ENCODE peak calls at places on chromosomes 1 and 21, in six cellular contexts. U is bronchial epithelial cell, B is fibroblast of pulmonary artery, D is spleen, V is cardiac muscle cell, A is right lobe of liver. R is an unnamed sample.

GRCh38 chr1:114352797-114353196 is 158.2 kb downstream of the TRIM33 start:
- DNase-seq in U (no peak), B (peak), D (no peak), V (peak), A (no peak), R (no peak)

GRCh38 chr1:27122652-27123051 is 32.3 kb downstream of the SLC9A1 start:
- DNase-seq in U (peak), B (peak), D (no peak), V (peak), A (no peak), R (peak)

GRCh38 chr1:182330303-182330702 is 61.3 kb downstream of the GLUL start:
- DNase-seq in U (peak), B (no peak), D (no peak), V (peak), A (no peak), R (peak)

GRCh38 chr1:73104749-73105148 is 822.4 kb upstream of the NEGR1 start:
- DNase-seq in U (no peak), B (no peak), D (peak), V (no peak), A (no peak), R (no peak)

GRCh38 chr1:70353641-70354331 is 736 bp downstream of the ANKRD13C start:
- DNase-seq in U (peak), B (peak), D (peak), V (peak), A (no peak), R (peak)

GRCh38 chr1:176205322-176205914 is 1.7 kb downstream of the COP1 start:
- DNase-seq in U (peak), B (peak), D (no peak), V (no peak), A (no peak), R (peak)

GRCh38 chr21:43810505-43811261 is 21.3 kb downstream of the RRP1 start:
- DNase-seq in U (peak), B (peak), D (peak), V (peak), A (peak), R (peak)

GRCh38 chr1:60972841-60973364 is 109.5 kb upstream of the NFIA start:
- DNase-seq in U (peak), B (peak), D (no peak), V (peak), A (no peak), R (peak)

GRCh38 chr1:7341145-7341900 is 429.8 kb upstream of the VAMP3 start:
- DNase-seq in U (no peak), B (peak), D (no peak), V (peak), A (no peak), R (no peak)

GRCh38 chr1:220834155-220834870 is 44.9 kb upstream of the HLX start:
- DNase-seq in U (no peak), B (no peak), D (no peak), V (no peak), A (no peak), R (no peak)

GRCh38 chr1:231421616-231421970 is 494 bp downstream of the EGLN1 start:
- DNase-seq in U (no peak), B (peak), D (no peak), V (peak), A (no peak), R (peak)

GRCh38 chr1:6967431-6968079 is 182.3 kb downstream of the CAMTA1 start:
- DNase-seq in U (no peak), B (no peak), D (peak), V (no peak), A (no peak), R (no peak)

GRCh38 chr1:176227579-176227978 is 20.5 kb upstream of the COP1 start:
- DNase-seq in U (no peak), B (no peak), D (no peak), V (no peak), A (no peak), R (no peak)

GRCh38 chr1:197671140-197671539 is 104.1 kb downstream of the DENND1B start:
- DNase-seq in U (no peak), B (no peak), D (no peak), V (no peak), A (no peak), R (no peak)

GRCh38 chr1:17403081-17403480 is 31.1 kb downstream of the PADI6 start:
- DNase-seq in U (peak), B (no peak), D (no peak), V (no peak), A (no peak), R (peak)

GRCh38 chr1:154416496-154417337 is 11.6 kb downstream of the IL6R start:
- DNase-seq in U (no peak), B (no peak), D (no peak), V (no peak), A (no peak), R (no peak)

GRCh38 chr1:8472668-8473067 is 154.8 kb downstream of the SLC45A1 start:
- DNase-seq in U (no peak), B (no peak), D (no peak), V (no peak), A (no peak), R (no peak)

GRCh38 chr1:90607736-90608135 is 109.4 kb downstream of the BARHL2 start:
- DNase-seq in U (no peak), B (no peak), D (no peak), V (no peak), A (no peak), R (no peak)

GRCh38 chr1:31787786-31788137 is 23.6 kb upstream of the ADGRB2 start:
- DNase-seq in U (no peak), B (no peak), D (no peak), V (no peak), A (no peak), R (no peak)

GRCh38 chr21:41641821-41642368 is 125.0 kb downstream of the RIPK4 start:
- DNase-seq in U (peak), B (peak), D (no peak), V (peak), A (no peak), R (peak)

GRCh38 chr21:42565886-42566523 is 52.4 kb downstream of the SLC37A1 start:
- DNase-seq in U (no peak), B (no peak), D (peak), V (no peak), A (peak), R (no peak)

GRCh38 chr1:62688687-62689085 is 500 bp upstream of the DOCK7 start:
- DNase-seq in U (peak), B (peak), D (no peak), V (peak), A (no peak), R (no peak)

GRCh38 chr1:46171351-46171750 is 3.5 kb upstream of the TSPAN1 start:
- DNase-seq in U (no peak), B (no peak), D (no peak), V (no peak), A (no peak), R (peak)

GRCh38 chr21:34284613-34285160 is 79.1 kb upstream of the KCNE2 start:
- DNase-seq in U (no peak), B (no peak), D (no peak), V (no peak), A (no peak), R (no peak)

GRCh38 chr1:39890267-39890666 is 7.0 kb upstream of the TRIT1 start:
- DNase-seq in U (no peak), B (no peak), D (no peak), V (no peak), A (no peak), R (no peak)

DNA sequence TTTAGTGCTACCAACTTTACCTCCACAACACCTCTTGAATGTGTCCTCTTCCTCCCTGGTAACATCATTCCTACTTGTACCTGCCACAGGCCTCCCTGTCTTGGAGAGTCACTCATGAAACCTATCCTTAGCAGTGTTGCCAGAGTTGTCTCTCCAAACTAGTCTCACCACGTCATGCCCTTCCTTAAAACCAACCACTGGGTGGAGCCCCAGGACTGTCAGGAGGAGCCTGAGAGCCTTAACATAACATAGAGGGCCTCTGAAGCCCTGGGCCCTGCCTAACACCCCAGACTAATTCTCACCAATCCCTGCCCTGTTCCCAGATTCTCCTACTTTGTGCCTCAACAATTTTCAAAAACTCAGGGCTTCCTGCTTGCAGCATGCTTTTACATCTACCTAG is 65.3 kb downstream of the ZNF697 start:
- DNase-seq in U (peak), B (peak), D (no peak), V (peak), A (peak), R (peak)
- TF ChIP-seq CTCF in U (peak), B (peak), D (peak), V (peak), A (peak), R (peak)

GRCh38 chr1:212677573-212677972 is 22.1 kb downstream of the BATF3 start:
- DNase-seq in U (no peak), B (no peak), D (no peak), V (no peak), A (no peak), R (no peak)

GRCh38 chr1:212684076-212684475 is 15.6 kb downstream of the BATF3 start:
- DNase-seq in U (no peak), B (no peak), D (no peak), V (no peak), A (no peak), R (no peak)

GRCh38 chr1:212683357-212683722 is 16.3 kb downstream of the BATF3 start:
- DNase-seq in U (no peak), B (no peak), D (peak), V (no peak), A (no peak), R (no peak)

GRCh38 chr1:212678456-212679410 is 20.9 kb downstream of the BATF3 start:
- DNase-seq in U (no peak), B (no peak), D (no peak), V (no peak), A (no peak), R (no peak)

GRCh38 chr1:212680691-212681090 is 18.9 kb downstream of the BATF3 start:
- DNase-seq in U (no peak), B (no peak), D (no peak), V (no peak), A (no peak), R (no peak)
- TF ChIP-seq CTCF in U (no peak), B (no peak), D (no peak), V (no peak), A (no peak), R (no peak)

DNA sequence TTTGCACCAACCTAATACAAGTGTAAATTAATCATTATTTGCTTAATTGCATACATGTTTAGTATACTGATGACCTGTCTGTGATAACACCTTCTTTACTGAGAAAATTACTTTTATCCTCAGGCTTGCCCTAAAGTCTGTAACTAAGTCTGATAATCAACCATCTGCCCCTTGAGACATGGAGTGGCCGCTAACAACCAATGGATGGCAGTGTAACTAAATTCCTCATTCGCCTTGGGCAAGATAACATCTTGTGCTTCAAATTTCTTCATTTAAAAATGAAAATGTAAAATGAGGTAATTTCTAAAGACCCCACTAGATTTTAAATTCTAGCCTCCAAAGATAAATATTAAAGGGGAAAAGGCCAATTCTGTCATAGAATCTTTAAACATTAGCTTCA is 85.1 kb downstream of the ENAH start:
- DNase-seq in U (peak), B (no peak), D (no peak), V (peak), A (no peak), R (peak)
- TF ChIP-seq CTCF in U (no peak), B (no peak), D (no peak), V (peak), A (peak), R (peak)

DNA sequence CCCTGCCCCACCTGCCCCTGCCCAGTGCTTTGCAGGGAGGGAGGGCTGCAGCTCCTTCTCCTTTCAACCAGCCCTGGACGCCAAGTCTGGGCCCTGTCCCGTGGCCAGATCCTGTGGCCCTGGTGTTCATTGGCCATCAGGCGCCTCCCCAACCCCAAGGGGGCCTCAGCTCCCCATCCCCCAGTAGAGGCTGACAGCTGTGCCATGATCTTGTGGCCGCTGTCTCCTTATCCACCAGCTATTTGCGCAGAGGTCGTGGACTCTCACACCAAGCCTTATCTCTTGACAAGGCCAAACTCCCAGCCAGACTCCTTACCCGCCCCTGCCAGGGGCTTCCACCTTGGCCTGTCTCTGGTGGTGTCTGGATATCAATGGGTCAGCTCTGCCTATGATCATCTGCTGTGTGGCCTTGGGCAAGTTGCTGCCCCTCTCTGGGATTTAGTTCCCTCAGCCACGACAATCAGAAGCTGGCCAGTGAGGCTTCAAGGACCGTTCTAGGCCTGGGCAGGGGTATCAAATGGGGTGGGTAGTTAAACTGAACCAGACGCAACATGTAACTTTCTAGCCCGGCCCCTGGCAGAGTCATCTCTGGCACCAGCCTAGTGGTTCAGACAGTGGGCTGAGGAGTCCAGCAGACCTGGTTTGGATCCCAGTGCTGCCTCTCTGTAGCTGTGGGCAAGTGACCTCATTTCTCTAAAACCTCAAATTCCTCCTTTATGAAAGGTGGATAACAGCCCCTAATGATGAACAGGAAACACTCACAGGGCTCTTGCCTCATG is 3.3 kb upstream of the COL8A2 start:
- DNase-seq in U (no peak), B (no peak), D (no peak), V (peak), A (no peak), R (no peak)
- TF ChIP-seq CTCF in U (no peak), B (no peak), D (no peak), V (no peak), A (no peak), R (no peak)

GRCh38 chr1:225748479-225748878 is 29.1 kb upstream of the SRP9 start:
- DNase-seq in U (no peak), B (no peak), D (no peak), V (no peak), A (no peak), R (no peak)

GRCh38 chr1:225747566-225747965 is 30.1 kb upstream of the SRP9 start:
- DNase-seq in U (no peak), B (no peak), D (no peak), V (no peak), A (no peak), R (peak)

GRCh38 chr1:225745231-225745630 is 32.4 kb upstream of the SRP9 start:
- DNase-seq in U (no peak), B (no peak), D (no peak), V (no peak), A (no peak), R (no peak)

GRCh38 chr1:225744745-225745144 is 32.9 kb upstream of the SRP9 start:
- DNase-seq in U (no peak), B (no peak), D (no peak), V (no peak), A (no peak), R (no peak)

GRCh38 chr1:225746361-225747179 is 31.1 kb upstream of the SRP9 start:
- DNase-seq in U (peak), B (peak), D (no peak), V (peak), A (peak), R (peak)
- TF ChIP-seq CTCF in U (peak), B (no peak), D (no peak), V (peak), A (no peak), R (no peak)

DNA sequence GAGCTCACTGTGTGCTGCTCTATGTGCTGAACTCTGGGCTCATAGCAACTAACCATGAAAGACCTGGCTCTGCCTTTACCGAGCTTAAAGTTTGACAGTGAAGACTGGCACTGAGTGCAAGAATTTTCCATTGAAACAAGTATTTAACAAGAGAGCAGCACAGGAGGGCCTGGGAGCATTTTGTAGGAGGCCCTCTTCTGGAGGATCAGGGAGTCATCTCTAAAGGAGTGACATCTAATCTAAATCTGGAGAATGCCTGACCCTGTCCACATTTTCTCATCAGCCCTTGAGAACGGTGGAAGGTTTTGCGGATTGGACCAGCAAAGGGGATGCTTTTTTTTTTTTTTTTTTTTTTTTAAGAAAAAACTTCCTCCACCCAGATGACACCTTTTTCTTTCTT is 150.8 kb downstream of the ROR1 start:
- DNase-seq in U (no peak), B (no peak), D (no peak), V (no peak), A (no peak), R (no peak)
- TF ChIP-seq CTCF in U (no peak), B (no peak), D (no peak), V (no peak), A (no peak), R (no peak)

GRCh38 chr1:109789771-109790170 is 26.0 kb upstream of the EPS8L3 start:
- DNase-seq in U (no peak), B (no peak), D (no peak), V (no peak), A (peak), R (no peak)

GRCh38 chr1:109792056-109792831 is 28.5 kb upstream of the EPS8L3 start:
- DNase-seq in U (peak), B (peak), D (no peak), V (peak), A (peak), R (peak)

GRCh38 chr1:109790329-109790728 is 26.6 kb upstream of the EPS8L3 start:
- DNase-seq in U (no peak), B (no peak), D (no peak), V (no peak), A (no peak), R (no peak)

GRCh38 chr1:109791495-109792040 is 27.8 kb upstream of the EPS8L3 start:
- DNase-seq in U (no peak), B (no peak), D (no peak), V (no peak), A (peak), R (no peak)

DNA sequence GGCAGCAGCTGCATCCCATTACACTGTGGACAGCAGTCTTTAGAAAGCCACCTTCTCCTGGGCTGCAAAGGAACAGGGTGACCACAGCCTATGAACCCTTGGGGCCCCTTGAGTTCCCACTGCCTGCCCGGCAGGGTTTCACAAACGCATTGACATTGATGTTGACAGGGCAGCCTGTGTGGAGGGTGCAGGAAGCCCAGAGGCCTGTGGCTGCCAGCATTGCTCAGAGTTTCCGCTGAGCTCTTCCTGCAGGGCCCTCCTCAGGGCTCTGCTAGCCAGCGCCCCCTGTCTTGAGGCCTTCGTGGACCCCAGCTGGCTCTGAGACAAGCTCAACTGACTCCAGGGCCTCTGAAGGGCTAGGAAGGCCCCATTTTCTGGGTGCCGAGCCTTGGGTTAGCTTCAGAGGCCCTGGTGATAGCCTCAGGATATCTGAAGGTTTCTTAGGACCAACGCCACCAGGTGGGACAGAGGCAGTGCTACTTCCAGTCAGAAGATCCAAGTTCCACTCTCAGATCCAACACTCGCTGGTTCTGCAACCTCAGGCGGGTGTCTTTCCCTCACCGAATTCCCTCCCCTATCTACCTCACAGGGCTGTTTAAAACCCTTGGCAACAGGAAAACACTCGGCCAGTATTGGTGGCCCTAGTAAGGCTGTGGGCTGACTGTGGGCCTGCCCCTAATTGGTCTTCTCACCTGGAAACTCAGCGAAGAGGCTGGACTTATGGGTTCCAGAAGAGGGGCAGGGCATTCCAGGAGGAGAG is 27.2 kb upstream of the EPS8L3 start:
- DNase-seq in U (no peak), B (peak), D (peak), V (peak), A (peak), R (no peak)
- TF ChIP-seq CTCF in U (no peak), B (peak), D (peak), V (peak), A (peak), R (no peak)

GRCh38 chr1:86146566-86146965 is 10.0 kb downstream of the COL24A1 start:
- DNase-seq in U (no peak), B (no peak), D (no peak), V (no peak), A (no peak), R (no peak)
- TF ChIP-seq CTCF in U (no peak), B (peak), D (no peak), V (peak), A (no peak), R (no peak)

GRCh38 chr1:159591981-159592380 is 4.4 kb downstream of the APCS start:
- DNase-seq in U (no peak), B (no peak), D (no peak), V (no peak), A (no peak), R (no peak)

GRCh38 chr1:159584536-159584935 is 3.1 kb upstream of the APCS start:
- DNase-seq in U (no peak), B (no peak), D (no peak), V (no peak), A (no peak), R (no peak)

DNA sequence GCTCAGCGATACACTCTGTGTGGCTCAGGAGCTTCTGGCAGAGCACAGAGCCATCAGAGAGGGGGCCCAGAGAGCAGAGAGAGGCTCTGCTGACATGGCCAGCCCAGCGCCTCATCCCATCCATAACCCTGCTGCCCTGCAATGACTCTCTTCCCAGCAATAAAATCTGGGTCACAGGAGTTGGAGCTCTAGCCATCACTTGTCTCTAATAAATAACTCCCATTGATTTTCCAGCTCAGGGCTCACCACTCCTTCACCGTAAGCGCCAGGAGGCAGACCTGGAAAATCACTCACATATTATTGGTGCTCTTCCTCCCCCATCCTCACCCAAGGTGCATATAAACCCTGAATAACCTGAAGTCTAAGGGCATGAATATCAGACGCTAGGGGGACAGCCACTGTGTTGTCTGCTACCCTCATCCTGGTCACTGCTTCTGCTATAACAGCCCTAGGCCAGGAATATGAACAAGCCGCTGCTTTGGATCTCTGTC is at the start of gene APCS:
- DNase-seq in U (no peak), B (no peak), D (no peak), V (no peak), A (peak), R (no peak)
- TF ChIP-seq CTCF in U (no peak), B (no peak), D (no peak), V (no peak), A (peak), R (no peak)

R was measured in MCF 10A.